ENCODE peak calls at places on chromosomes 11 and 22, in six cellular contexts. S is uterus; Q is A549; Z is brain microvascular endothelial cell; V is GM04504; T is activated CD8-positive, alpha-beta memory T cell treated with anti-CD3 and anti-CD28 coated beads, Interleukin-2, amount 10 ng/mL, durations not matched to agents 7 days and 5 days. G is an unnamed sample.

GRCh38 chr11:56783448-56784041 is 35.0 kb upstream of the OR9G4 start:
- DNase-seq in Q (peak; percentile 79), T (no peak), S (no peak), Z (peak; percentile 17), V (peak; percentile 7), G (peak; percentile 35)

GRCh38 chr11:114156131-114156581 is 96.6 kb downstream of the ZBTB16 start:
- DNase-seq in S (no peak), V (no peak), T (no peak), Z (no peak), Q (no peak), G (no peak)

GRCh38 chr22:39316440-39317083 is 2.9 kb downstream of the RPL3 start:
- DNase-seq in Z (peak; percentile 79), S (peak; percentile 75), T (peak; percentile 89), Q (peak; percentile 86), V (peak; percentile 87), G (peak; percentile 93)

GRCh38 chr11:61999141-61999975 is 31.9 kb upstream of the FTH1 start:
- DNase-seq in T (no peak), Q (peak; percentile 41), Z (no peak), S (no peak), V (no peak), G (no peak)

GRCh38 chr11:44143987-44144909 is 48.8 kb downstream of the EXT2 start:
- DNase-seq in Q (no peak), Z (no peak), T (no peak), S (no peak), V (no peak), G (no peak)

GRCh38 chr11:123829745-123830144 is 23.6 kb upstream of the OR6M1 start:
- DNase-seq in V (no peak), S (no peak), Z (no peak), T (no peak), Q (no peak), G (no peak)

GRCh38 chr11:44854146-44854545 is 96.5 kb downstream of the TP53I11 start:
- DNase-seq in S (no peak), V (no peak), T (no peak), Q (no peak), Z (no peak), G (no peak)

GRCh38 chr22:46031965-46032851 is 55.2 kb upstream of the WNT7B start:
- DNase-seq in Z (no peak), T (no peak), V (no peak), S (peak; percentile 22), Q (no peak), G (no peak)

GRCh38 chr22:42281706-42282251 is 11.3 kb upstream of the TCF20 start:
- DNase-seq in Q (no peak), V (no peak), T (no peak), Z (no peak), S (no peak), G (no peak)

GRCh38 chr22:38657248-38657909 is 941 bp downstream of the CBY1 start:
- DNase-seq in S (no peak), V (peak; percentile 6), Q (no peak), T (peak; percentile 67), Z (peak; percentile 14), G (no peak)

GRCh38 chr22:35705141-35705540 is 12.5 kb upstream of the APOL5 start:
- DNase-seq in T (no peak), Z (peak; percentile 85), S (no peak), V (peak; percentile 47), Q (no peak), G (peak; percentile 81)

GRCh38 chr22:49349841-49350381 is 477.8 kb downstream of the BRD1 start:
- DNase-seq in Z (no peak), V (no peak), Q (no peak), S (peak; percentile 6), T (no peak), G (no peak)